ENCODE peak calls at places on chromosomes 13 and 19, in five cellular contexts. F is BJ, R is HCT116, S is kidney glomerular epithelial cell, M is HS-5. C is an unnamed sample.

GRCh38 chr19:4068058-4068966 is 1.6 kb upstream of the ZBTB7A start:
- DNase-seq in F (no peak), R (no peak), S (no peak), M (no peak), C (no peak)

GRCh38 chr13:64471916-64472315 is 2758.2 kb downstream of the PCDH9 start:
- DNase-seq in F (no peak), R (peak), S (peak), M (peak), C (peak)

GRCh38 chr19:18605546-18606280 is 886 bp downstream of the CRLF1 start:
- DNase-seq in F (no peak), R (no peak), S (no peak), M (no peak), C (no peak)

GRCh38 chr13:101327844-101328243 is 88.5 kb downstream of the NALCN start:
- DNase-seq in F (no peak), R (no peak), S (no peak), M (no peak), C (no peak)

GRCh38 chr19:13022111-13022858 is 27.0 kb downstream of the NFIX start:
- DNase-seq in F (no peak), R (no peak), S (no peak), M (no peak), C (no peak)

GRCh38 chr19:13689050-13689449 is 75.3 kb upstream of the MRI1 start:
- DNase-seq in F (no peak), R (peak), S (no peak), M (no peak), C (peak)

GRCh38 chr19:32287811-32288227 is 57.6 kb upstream of the ZNF507 start:
- DNase-seq in F (peak), R (peak), S (peak), M (no peak), C (peak)

GRCh38 chr19:15015946-15016542 is 33.2 kb upstream of the CASP14 start:
- DNase-seq in F (no peak), R (no peak), S (no peak), M (no peak), C (no peak)

GRCh38 chr13:78750735-78751134 is 91.8 kb upstream of the OBI1 start:
- DNase-seq in F (no peak), R (no peak), S (no peak), M (no peak), C (no peak)

GRCh38 chr13:51905787-51906186 is 44.0 kb downstream of the CCDC70 start:
- DNase-seq in F (no peak), R (no peak), S (no peak), M (no peak), C (peak)

GRCh38 chr19:4088975-4089374 is 22.3 kb upstream of the ZBTB7A start:
- DNase-seq in F (no peak), R (no peak), S (no peak), M (no peak), C (no peak)

GRCh38 chr19:53308339-53308811 is 25.2 kb upstream of the ZNF845 start:
- DNase-seq in F (no peak), R (no peak), S (no peak), M (no peak), C (no peak)